ENCODE peak calls at places on chromosomes 16 and 17, in four cellular contexts. Z, E, K and C are unnamed samples.

GRCh38 chr17:76384222-76384986 is at the start of gene SPHK1:
- DNase-seq in K (peak; percentile 73), E (peak; percentile 95), Z (peak; percentile 90), C (peak; percentile 88)

GRCh38 chr17:49583226-49583625 is 7.6 kb downstream of the NXPH3 start:
- DNase-seq in Z (no peak), E (no peak), K (no peak), C (no peak)

GRCh38 chr16:30957456-30958163 is at the start of gene SETD1A:
- DNase-seq in Z (peak; percentile 99), E (peak; percentile 99), K (peak; percentile 98), C (peak; percentile 93)

GRCh38 chr16:89701425-89702406 is at the start of gene SPATA2L:
- DNase-seq in Z (peak; percentile 98), K (peak; percentile 64), E (peak; percentile 88), C (peak; percentile 95)

GRCh38 chr17:17439971-17440843 is 36.6 kb upstream of the MED9 start:
- DNase-seq in K (peak; percentile 37), Z (peak; percentile 62), E (peak; percentile 47), C (peak; percentile 23)

GRCh38 chr16:75614247-75614897 is 8.7 kb downstream of the ADAT1 start:
- DNase-seq in Z (no peak), E (peak; percentile 65), K (peak; percentile 21), C (peak; percentile 23)

GRCh38 chr17:40559016-40559853 is 6.0 kb downstream of the CCR7 start:
- DNase-seq in E (peak; percentile 23), K (no peak), Z (no peak), C (no peak)

GRCh38 chr17:63984651-63985386 is 12.1 kb upstream of the SCN4A start:
- DNase-seq in E (peak; percentile 91), K (peak; percentile 95), Z (no peak), C (peak; percentile 84)

GRCh38 chr16:10883004-10883403 is 6.0 kb downstream of the CIITA start:
- DNase-seq in Z (no peak), K (no peak), E (no peak), C (no peak)

GRCh38 chr17:82893779-82894178 is 54.0 kb upstream of the ZNF750 start:
- DNase-seq in Z (no peak), K (peak; percentile 44), E (peak; percentile 23), C (no peak)

GRCh38 chr16:56111100-56111499 is 80.2 kb upstream of the GNAO1 start:
- DNase-seq in K (no peak), Z (no peak), E (no peak), C (no peak)

GRCh38 chr16:21036471-21036870 is 114.2 kb downstream of the DNAH3 start:
- DNase-seq in K (no peak), E (no peak), Z (no peak), C (no peak)

GRCh38 chr16:27474921-27475320 is 72.9 kb downstream of the IL21R start:
- DNase-seq in Z (no peak), K (no peak), E (no peak), C (no peak)

GRCh38 chr16:17921357-17921978 is 415.1 kb downstream of the NPIPA8 start:
- DNase-seq in K (no peak), E (peak; percentile 2), Z (peak; percentile 40), C (peak; percentile 21)

GRCh38 chr16:77298638-77299360 is 99.6 kb downstream of the SYCE1L start:
- DNase-seq in Z (no peak), K (peak; percentile 93), E (peak; percentile 98), C (peak; percentile 92)

GRCh38 chr17:35666070-35666469 is 65.4 kb upstream of the RASL10B start:
- DNase-seq in Z (no peak), K (peak; percentile 5), E (peak; percentile 31), C (no peak)

GRCh38 chr17:79420318-79421243 is 190.3 kb downstream of the RBFOX3 start:
- DNase-seq in K (peak; percentile 1), Z (peak; percentile 37), E (peak; percentile 79), C (peak; percentile 7)

GRCh38 chr17:8837438-8838075 is 29.9 kb downstream of the PIK3R6 start:
- DNase-seq in Z (no peak), E (no peak), K (no peak), C (peak; percentile 27)

GRCh38 chr17:37816951-37817350 is 72.1 kb upstream of the HNF1B start:
- DNase-seq in E (no peak), Z (no peak), K (peak; percentile 53), C (no peak)

GRCh38 chr17:45170976-45171337 is 9.3 kb downstream of the HEXIM2 start:
- DNase-seq in E (peak; percentile 96), K (peak; percentile 86), Z (no peak), C (peak; percentile 99)

GRCh38 chr17:64393000-64393402 is 2.3 kb upstream of the PECAM1 start:
- DNase-seq in K (no peak), E (no peak), Z (no peak), C (no peak)

GRCh38 chr17:1997587-1998425 is 27.3 kb downstream of the RTN4RL1 start:
- DNase-seq in E (peak; percentile 44), K (no peak), Z (peak; percentile 78), C (no peak)

GRCh38 chr17:8649157-8650118 is 18.9 kb upstream of the MYH10 start:
- DNase-seq in K (peak; percentile 77), Z (no peak), E (peak; percentile 100), C (no peak)

GRCh38 chr17:78294776-78295175 is 63.3 kb downstream of the TMEM235 start:
- DNase-seq in K (peak; percentile 21), Z (no peak), E (no peak), C (peak; percentile 99)

GRCh38 chr16:25707982-25708583 is 16.3 kb downstream of the HS3ST4 start:
- DNase-seq in E (peak; percentile 30), Z (peak; percentile 71), K (no peak), C (peak; percentile 13)

GRCh38 chr17:49249292-49249794 is 18.8 kb upstream of the PHOSPHO1 start:
- DNase-seq in E (peak; percentile 65), Z (no peak), K (peak; percentile 45), C (no peak)

GRCh38 chr16:1335996-1336395 is 2.6 kb downstream of the BAIAP3 start:
- DNase-seq in K (no peak), E (no peak), Z (peak; percentile 83), C (no peak)

GRCh38 chr16:20944861-20945390 is 44.4 kb downstream of the LYRM1 start:
- DNase-seq in Z (no peak), E (peak; percentile 27), K (peak; percentile 19), C (peak; percentile 19)

GRCh38 chr17:35407531-35407930 is 24.8 kb downstream of the SLFN12 start:
- DNase-seq in E (no peak), Z (no peak), K (no peak), C (no peak)

GRCh38 chr16:66386629-66387622 is 20.4 kb downstream of the CDH5 start:
- DNase-seq in E (no peak), Z (no peak), K (no peak), C (no peak)

GRCh38 chr17:75338335-75338734 is 49.1 kb upstream of the SLC25A19 start:
- DNase-seq in K (no peak), Z (no peak), E (peak; percentile 57), C (no peak)

GRCh38 chr17:39098474-39099090 is 52.9 kb downstream of the PLXDC1 start:
- DNase-seq in K (no peak), Z (no peak), E (no peak), C (no peak)

GRCh38 chr17:35373984-35374765 is 754 bp upstream of the SLFN11 start:
- DNase-seq in K (peak; percentile 78), Z (peak; percentile 58), E (peak; percentile 80), C (peak; percentile 17)

GRCh38 chr16:57648590-57649442 is 19.3 kb upstream of the ADGRG3 start:
- DNase-seq in K (peak; percentile 73), Z (peak; percentile 88), E (peak; percentile 83), C (peak; percentile 70)

DNA sequence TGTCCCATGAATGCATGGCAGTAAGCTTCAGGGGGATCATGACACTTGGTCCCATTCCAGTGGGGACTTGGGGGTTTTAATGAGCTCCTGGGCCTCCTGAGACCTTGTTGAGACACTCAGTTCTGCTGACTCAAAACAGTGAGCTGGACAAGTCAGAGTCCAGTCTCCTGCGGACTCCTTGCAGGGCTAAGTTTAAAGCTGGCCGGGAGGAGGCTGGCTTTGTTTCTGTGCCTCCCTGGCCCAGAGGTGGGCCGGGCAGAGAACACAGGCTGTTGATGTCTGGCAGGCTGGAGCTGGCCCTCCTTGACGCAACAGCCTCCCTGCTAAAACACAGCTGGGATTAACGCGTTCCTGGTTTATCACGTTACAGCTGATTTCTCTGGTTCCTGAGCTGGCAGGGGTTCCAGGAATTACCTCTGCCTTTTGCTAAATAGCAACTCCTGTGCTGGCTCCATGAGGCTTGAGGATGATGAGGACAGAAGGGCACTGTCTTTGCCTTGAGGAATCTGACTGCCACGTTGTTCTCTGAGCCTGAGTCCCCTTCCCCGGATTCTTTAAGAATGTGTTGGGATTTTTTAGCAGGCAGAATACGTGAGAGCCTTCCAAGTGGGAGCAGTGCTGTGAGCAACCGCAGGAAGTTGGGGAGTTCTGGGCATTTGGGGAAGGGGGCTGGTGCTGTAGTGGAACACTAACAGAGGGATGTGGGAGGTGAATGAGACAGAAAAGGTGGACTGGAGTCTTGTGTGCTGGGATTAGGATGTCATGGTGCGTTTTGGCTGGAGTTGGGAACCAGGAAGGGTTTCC is 2.0 kb downstream of the GPT2 start:
- DNase-seq in K (peak; percentile 56), Z (peak; percentile 71), E (peak; percentile 7), C (peak; percentile 66)
- H3K9ac ChIP-seq in K (no peak overlapping the region), Z (no peak overlapping the region), E (no peak overlapping the region), C (peak overlapping the region; percentile 56)

GRCh38 chr17:7041607-7042506 is 2.0 kb downstream of the SLC16A11 start:
- DNase-seq in Z (peak; percentile 45), E (no peak), K (no peak), C (no peak)

GRCh38 chr17:7043195-7043543 is 723 bp downstream of the SLC16A11 start:
- DNase-seq in E (no peak), K (no peak), Z (peak; percentile 26), C (no peak)

GRCh38 chr17:7045492-7046126 is 1.7 kb upstream of the SLC16A11 start:
- DNase-seq in K (peak; percentile 90), Z (peak; percentile 76), E (peak; percentile 81), C (peak; percentile 64)

GRCh38 chr17:7042507-7043194 is 1.2 kb downstream of the SLC16A11 start:
- DNase-seq in Z (peak; percentile 41), E (no peak), K (no peak), C (no peak)

GRCh38 chr17:7043544-7044268 is at the start of gene SLC16A11:
- DNase-seq in K (no peak), E (peak; percentile 62), Z (peak; percentile 58), C (no peak)
- H3K4me2 ChIP-seq in K (peak within 1 kb of the TSS; percentile 68), E (peak within 1 kb of the TSS; percentile 72), Z (peak within 1 kb of the TSS; percentile 80), C (peak within 1 kb of the TSS; percentile 59)

GRCh38 chr17:50661795-50662391 is 27.2 kb downstream of the ABCC3 start:
- DNase-seq in Z (no peak), K (peak; percentile 89), E (peak; percentile 92), C (peak; percentile 93)
- H2AFZ ChIP-seq in Z (no peak overlapping the region), K (peak overlapping the region; percentile 54), E (no peak overlapping the region), C (peak overlapping the region; percentile 43)

DNA sequence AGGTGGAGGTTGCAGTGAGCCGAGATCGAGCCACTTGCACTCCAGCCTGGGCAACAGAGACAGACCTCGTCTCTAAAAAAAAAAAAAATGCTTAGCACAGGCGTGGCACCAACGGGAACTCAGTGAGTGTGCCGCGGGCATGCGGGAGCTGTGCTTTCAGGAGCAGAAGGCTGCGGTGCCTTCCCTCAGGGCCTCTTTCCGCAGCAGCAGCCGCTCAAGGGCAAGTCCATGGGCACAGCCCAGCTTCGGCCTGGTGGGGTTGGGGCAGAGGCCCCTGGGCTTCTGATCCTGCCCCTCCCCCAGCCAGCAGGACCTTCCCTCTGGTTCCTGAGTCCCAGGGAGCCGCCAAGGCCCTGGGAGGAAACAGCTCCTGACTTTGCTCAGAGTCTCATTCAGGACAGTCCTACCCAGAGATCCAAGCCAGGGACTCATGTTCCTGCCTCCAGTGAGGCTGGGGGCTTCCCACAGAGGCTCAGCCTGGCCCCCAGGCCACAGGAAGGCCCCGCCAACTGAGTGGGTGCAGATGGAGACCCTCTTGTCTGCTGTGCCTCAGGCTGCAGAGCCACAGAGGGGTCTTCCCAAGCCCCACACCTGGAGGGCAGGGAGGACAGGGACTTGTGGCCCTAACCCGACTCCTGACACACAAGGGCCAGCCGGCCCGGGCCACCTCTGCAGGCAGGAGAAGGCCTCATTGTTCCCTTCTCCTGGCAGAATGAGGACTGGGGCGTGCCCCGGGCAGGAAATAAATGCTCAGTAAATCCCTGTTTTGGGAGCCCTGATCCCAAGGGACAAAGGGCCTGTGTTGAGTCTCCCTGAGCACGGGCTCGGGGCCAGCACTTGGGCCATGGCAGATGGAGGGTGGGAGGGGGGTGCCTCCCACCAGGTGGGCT is 3.3 kb upstream of the ZG16B start:
- DNase-seq in K (no peak), E (no peak), Z (no peak), C (no peak)
- H3K9ac ChIP-seq in K (no peak overlapping the region), E (no peak overlapping the region), Z (no peak overlapping the region), C (no peak overlapping the region)